ENCODE peak calls at places on chromosomes 1 and 21, in four cellular contexts. A is H1, V is HepG2, E is K562. W is an unnamed sample.

GRCh38 chr1:232378266-232379041 is 251.5 kb downstream of the SIPA1L2 start:
- DNase-seq in A (no peak), V (no peak), E (no peak), W (no peak)

GRCh38 chr1:15323351-15323988 is 76.4 kb downstream of the FHAD1 start:
- DNase-seq in A (peak; percentile 34), V (peak; percentile 42), E (peak; percentile 83), W (no peak)

GRCh38 chr1:28540651-28541050 is 12.2 kb upstream of the TRNAU1AP start:
- DNase-seq in A (no peak), V (no peak), E (no peak), W (no peak)

GRCh38 chr1:56481140-56481694 is 98.1 kb downstream of the PLPP3 start:
- DNase-seq in A (no peak), V (no peak), E (peak; percentile 15), W (no peak)

GRCh38 chr1:177586429-177586828 is 383.4 kb downstream of the SEC16B start:
- DNase-seq in A (no peak), V (no peak), E (no peak), W (no peak)

GRCh38 chr1:10646347-10646861 is 150.0 kb downstream of the CASZ1 start:
- DNase-seq in A (no peak), V (no peak), E (peak; percentile 63), W (no peak)

GRCh38 chr1:29635073-29635335 is 398.7 kb downstream of the PTPRU start:
- DNase-seq in A (no peak), V (no peak), E (no peak), W (no peak)

GRCh38 chr1:20936216-20936615 is 149.1 kb upstream of the HP1BP3 start:
- DNase-seq in A (no peak), V (no peak), E (no peak), W (no peak)

GRCh38 chr1:81617308-81618027 is 183.3 kb upstream of the ADGRL2 start:
- DNase-seq in A (no peak), V (no peak), E (no peak), W (no peak)

GRCh38 chr1:147613506-147613905 is 56.8 kb downstream of the ACP6 start:
- DNase-seq in A (no peak), V (no peak), E (no peak), W (no peak)

GRCh38 chr21:38645282-38645681 is 147.0 kb upstream of the ERG start:
- DNase-seq in A (no peak), V (no peak), E (no peak), W (no peak)

GRCh38 chr21:45386336-45386727 is 18.6 kb upstream of the COL18A1 start:
- DNase-seq in A (no peak), V (no peak), E (no peak), W (no peak)

GRCh38 chr1:231040019-231040799 is at the start of gene FAM89A:
- DNase-seq in A (no peak), V (no peak), E (peak; percentile 99), W (no peak)

GRCh38 chr1:157111396-157112165 is 12.0 kb upstream of the ETV3L start:
- DNase-seq in A (no peak), V (no peak), E (no peak), W (no peak)

GRCh38 chr1:17010601-17011438 is 908 bp downstream of the ATP13A2 start:
- DNase-seq in A (no peak), V (no peak), E (peak; percentile 54), W (no peak)

GRCh38 chr1:170661646-170662411 is 2.1 kb upstream of the PRRX1 start:
- DNase-seq in A (no peak), V (no peak), E (no peak), W (no peak)

GRCh38 chr1:230632273-230632873 is 9.9 kb upstream of the COG2 start:
- DNase-seq in A (peak; percentile 17), V (peak; percentile 63), E (no peak), W (no peak)

GRCh38 chr1:79215311-79215710 is 208.8 kb upstream of the ADGRL4 start:
- DNase-seq in A (no peak), V (no peak), E (no peak), W (no peak)

GRCh38 chr1:156726549-156727226 is 1.6 kb upstream of the METTL25B start:
- DNase-seq in A (no peak), V (peak; percentile 64), E (peak; percentile 43), W (no peak)

GRCh38 chr21:44537930-44538911 is 1.8 kb downstream of the KRTAP10-1 start:
- DNase-seq in A (no peak), V (no peak), E (no peak), W (no peak)

GRCh38 chr1:55060133-55060999 is 21.0 kb downstream of the PCSK9 start:
- DNase-seq in A (no peak), V (no peak), E (no peak), W (peak; percentile 4)

GRCh38 chr1:197099444-197099843 is 32.4 kb upstream of the F13B start:
- DNase-seq in A (no peak), V (no peak), E (no peak), W (no peak)

GRCh38 chr1:116912846-116913245 is 3.1 kb downstream of the PTGFRN start:
- DNase-seq in A (no peak), V (no peak), E (no peak), W (no peak)

GRCh38 chr1:224503161-224504118 is 68.8 kb upstream of the WDR26 start:
- DNase-seq in A (no peak), V (peak; percentile 38), E (peak; percentile 99), W (peak; percentile 51)

GRCh38 chr1:180116964-180117763 is 37.5 kb upstream of the QSOX1 start:
- DNase-seq in A (no peak), V (peak; percentile 79), E (no peak), W (no peak)

GRCh38 chr21:38819051-38819718 is 13.5 kb downstream of the ETS2 start:
- DNase-seq in A (no peak), V (no peak), E (no peak), W (no peak)

GRCh38 chr1:21000245-21000594 is 176.5 kb downstream of the EIF4G3 start:
- DNase-seq in A (no peak), V (no peak), E (no peak), W (no peak)

GRCh38 chr1:52792002-52792401 is 50.6 kb upstream of the ZYG11A start:
- DNase-seq in A (no peak), V (no peak), E (no peak), W (no peak)

GRCh38 chr1:12515234-12515633 is 102.8 kb downstream of the DHRS3 start:
- DNase-seq in A (no peak), V (no peak), E (no peak), W (no peak)
- TF ChIP-seq HDAC6 in A (no peak), V (no peak), E (no peak), W (no peak)

DNA sequence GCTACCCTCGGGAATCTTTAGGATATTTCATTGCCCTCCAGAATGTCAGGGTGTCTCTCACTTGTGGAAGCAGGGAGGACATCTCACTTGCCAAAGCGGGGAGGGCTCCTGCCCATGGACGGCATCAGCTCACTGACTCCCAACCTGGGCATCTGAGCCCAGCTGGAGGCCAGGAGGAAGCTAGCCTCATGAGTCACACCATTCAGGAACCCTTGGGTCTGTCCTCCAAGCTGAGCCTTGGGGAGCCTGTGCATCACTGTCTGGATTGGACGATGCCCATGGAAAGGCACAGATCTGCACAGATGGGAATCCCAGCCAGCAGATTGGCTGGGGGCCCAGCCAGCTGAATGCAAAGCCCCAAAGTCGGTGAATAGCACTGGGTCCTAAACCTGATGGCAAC is 25.2 kb downstream of the WNT3A start:
- DNase-seq in A (no peak), V (no peak), E (no peak), W (no peak)
- TF ChIP-seq HDAC6 in A (no peak), V (no peak), E (no peak), W (no peak)

GRCh38 chr1:84156210-84156621 is 12.1 kb downstream of the PRKACB start:
- DNase-seq in A (no peak), V (no peak), E (no peak), W (no peak)
- TF ChIP-seq HDAC6 in A (no peak), V (no peak), E (no peak), W (no peak)

GRCh38 chr1:61004269-61005003 is 77.9 kb upstream of the NFIA start:
- DNase-seq in A (no peak), V (no peak), E (no peak), W (no peak)
- TF ChIP-seq HDAC6 in A (no peak), V (no peak), E (no peak), W (no peak)